ENCODE peak calls at places on chromosomes 11 and 22, in ten cellular contexts. T is astrocyte of the spinal cord; R is ovary; Z is stimulated activated CD8-positive, alpha-beta memory T cell treated with anti-CD3 and anti-CD28 coated beads, Interleukin-4, amount 100 ng/mL, for 1 hour; K is lower leg skin; E is psoas muscle; W is nephron progenitor cell; L is endothelial cell; U is activated CD8-positive, alpha-beta memory T cell treated with anti-CD3 and anti-CD28 coated beads, Interleukin-2, amount 50 U/mL, for 48 hours; G is stimulated activated CD4-positive, alpha-beta T cell treated with anti-CD3 and anti-CD28 coated beads, Interleukin-1b, Interleukin-23, amount 100 ng/mL, for 24 hours. V is an unnamed sample.

GRCh38 chr22:37627091-37627490 is 12.4 kb upstream of the SH3BP1 start:
- DNase-seq in Z (no peak), R (no peak), K (no peak), G (no peak), T (no peak), U (no peak), E (no peak), W (no peak), L (no peak), V (no peak)

GRCh38 chr22:23105919-23106853 is 35.6 kb downstream of the RSPH14 start:
- DNase-seq in L (no peak), T (no peak), G (no peak), Z (no peak), R (no peak), K (no peak), E (no peak), W (no peak), U (no peak), V (no peak)

GRCh38 chr11:119180729-119181676 is 4.3 kb upstream of the NHERF4 start:
- DNase-seq in T (no peak), W (no peak), G (no peak), K (no peak), R (no peak), E (no peak), U (no peak), Z (no peak), L (no peak), V (no peak)

GRCh38 chr11:71342116-71342515 is 89.7 kb upstream of the SHANK2 start:
- DNase-seq in U (no peak), R (no peak), T (no peak), K (no peak), E (no peak), L (no peak), W (no peak), Z (no peak), G (no peak), V (no peak)

GRCh38 chr22:33023119-33023827 is 34.9 kb downstream of the SYN3 start:
- DNase-seq in U (no peak), L (no peak), K (peak; percentile 72), Z (no peak), R (no peak), T (no peak), W (no peak), E (no peak), G (peak; percentile 2), V (no peak)

GRCh38 chr22:48842583-48842945 is 985.1 kb downstream of the BRD1 start:
- DNase-seq in L (no peak), T (no peak), K (no peak), W (no peak), R (no peak), G (no peak), Z (no peak), U (no peak), E (no peak), V (no peak)

GRCh38 chr11:2991477-2992233 is 474 bp downstream of the NAP1L4 start:
- DNase-seq in K (peak; percentile 91), R (no peak), T (peak; percentile 51), G (no peak), E (no peak), Z (no peak), U (peak; percentile 79), L (no peak), W (no peak), V (peak; percentile 61)

GRCh38 chr22:49733631-49734030 is 94.0 kb downstream of the BRD1 start:
- DNase-seq in K (peak; percentile 66), Z (no peak), U (peak; percentile 45), W (no peak), L (no peak), G (no peak), T (no peak), E (no peak), R (no peak), V (no peak)

GRCh38 chr22:20111045-20111688 is 4.7 kb upstream of the RANBP1 start:
- DNase-seq in T (peak; percentile 19), R (no peak), E (peak; percentile 9), Z (no peak), G (no peak), W (no peak), K (no peak), U (peak; percentile 69), L (no peak), V (no peak)